ENCODE peak calls at places on chromosomes 12 and 14, in six cellular contexts. H, C, U, T, O and E are unnamed samples.

GRCh38 chr14:94548999-94549985 is 11.9 kb upstream of the SERPINA4 start:
- DNase-seq in H (peak; percentile 61), C (peak; percentile 39), U (peak; percentile 38), T (peak; percentile 68), O (no peak), E (peak; percentile 78)

GRCh38 chr12:24270965-24271364 is 321.5 kb upstream of the SOX5 start:
- DNase-seq in H (no peak), C (no peak), U (no peak), T (no peak), O (no peak), E (no peak)

GRCh38 chr14:43640718-43641267 is 866.3 kb downstream of the FSCB start:
- DNase-seq in H (no peak), C (no peak), U (no peak), T (no peak), O (no peak), E (no peak)

GRCh38 chr14:53330441-53330840 is 177.3 kb upstream of the DDHD1 start:
- DNase-seq in H (no peak), C (no peak), U (no peak), T (no peak), O (no peak), E (no peak)

GRCh38 chr12:18546399-18546798 is 191.4 kb downstream of the PLCZ1 start:
- DNase-seq in H (no peak), C (no peak), U (no peak), T (no peak), O (no peak), E (no peak)

GRCh38 chr14:77864580-77864979 is 64.7 kb downstream of the ADCK1 start:
- DNase-seq in H (no peak), C (no peak), U (no peak), T (no peak), O (no peak), E (no peak)

GRCh38 chr14:91866061-91866460 is 1.3 kb downstream of the TC2N start:
- DNase-seq in H (no peak), C (no peak), U (no peak), T (no peak), O (peak; percentile 39), E (no peak)

GRCh38 chr12:65505321-65506121 is 227.0 kb downstream of the MSRB3 start:
- DNase-seq in H (no peak), C (no peak), U (no peak), T (no peak), O (no peak), E (no peak)

GRCh38 chr14:92680781-92681650 is 67.4 kb downstream of the LGMN start:
- DNase-seq in H (peak; percentile 79), C (peak; percentile 82), U (peak; percentile 71), T (peak; percentile 63), O (peak; percentile 40), E (no peak)

GRCh38 chr12:92503977-92504966 is 198.5 kb upstream of the PLEKHG7 start:
- DNase-seq in H (no peak), C (peak; percentile 65), U (no peak), T (no peak), O (no peak), E (peak; percentile 63)

GRCh38 chr14:83463500-83464098 is 1929.9 kb upstream of the SEL1L start:
- DNase-seq in H (peak; percentile 36), C (peak; percentile 26), U (peak; percentile 46), T (peak; percentile 12), O (no peak), E (no peak)

DNA sequence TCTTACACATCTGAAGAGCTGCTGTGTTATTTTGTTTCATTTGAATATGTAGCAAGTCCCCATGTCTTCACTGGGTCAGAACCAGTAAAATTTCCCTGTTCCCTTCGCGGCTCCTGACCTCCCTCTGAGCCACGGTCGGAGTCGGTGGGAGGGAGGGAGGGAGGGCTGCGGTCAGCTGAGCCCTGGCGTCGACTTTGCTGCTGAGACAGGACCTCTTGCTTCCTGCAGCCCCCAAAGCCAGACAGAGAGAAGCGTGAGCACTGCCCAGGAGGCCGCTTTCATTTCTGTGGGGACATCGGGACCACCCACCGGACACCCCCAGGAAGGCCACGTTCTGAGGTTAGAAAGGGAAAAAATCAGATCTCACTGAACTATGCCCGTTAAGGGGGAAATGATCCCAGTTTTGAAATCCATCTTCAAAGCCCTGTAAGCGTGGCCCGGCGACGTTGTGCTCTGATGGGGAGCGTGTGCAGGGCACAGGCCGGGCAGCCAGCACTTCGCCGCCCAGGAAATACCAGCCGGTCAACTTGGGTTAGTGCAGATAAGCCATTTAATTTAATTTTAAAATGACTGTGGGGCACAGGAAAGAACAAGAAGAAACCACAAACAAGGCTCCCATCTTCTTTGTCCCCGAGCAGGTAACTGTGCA is 42.1 kb downstream of the NOC4L start:
- DNase-seq in H (no peak), C (no peak), U (no peak), T (no peak), O (no peak), E (no peak)
- H3K4me1 ChIP-seq in H (no peaks in the 10 kb centered on the region), C (peaks cover 15% of the 10 kb centered on the region), U (peaks cover 8% of the 10 kb centered on the region), T (peaks cover 26% of the 10 kb centered on the region), O (no peaks in the 10 kb centered on the region), E (no peaks in the 10 kb centered on the region)

DNA sequence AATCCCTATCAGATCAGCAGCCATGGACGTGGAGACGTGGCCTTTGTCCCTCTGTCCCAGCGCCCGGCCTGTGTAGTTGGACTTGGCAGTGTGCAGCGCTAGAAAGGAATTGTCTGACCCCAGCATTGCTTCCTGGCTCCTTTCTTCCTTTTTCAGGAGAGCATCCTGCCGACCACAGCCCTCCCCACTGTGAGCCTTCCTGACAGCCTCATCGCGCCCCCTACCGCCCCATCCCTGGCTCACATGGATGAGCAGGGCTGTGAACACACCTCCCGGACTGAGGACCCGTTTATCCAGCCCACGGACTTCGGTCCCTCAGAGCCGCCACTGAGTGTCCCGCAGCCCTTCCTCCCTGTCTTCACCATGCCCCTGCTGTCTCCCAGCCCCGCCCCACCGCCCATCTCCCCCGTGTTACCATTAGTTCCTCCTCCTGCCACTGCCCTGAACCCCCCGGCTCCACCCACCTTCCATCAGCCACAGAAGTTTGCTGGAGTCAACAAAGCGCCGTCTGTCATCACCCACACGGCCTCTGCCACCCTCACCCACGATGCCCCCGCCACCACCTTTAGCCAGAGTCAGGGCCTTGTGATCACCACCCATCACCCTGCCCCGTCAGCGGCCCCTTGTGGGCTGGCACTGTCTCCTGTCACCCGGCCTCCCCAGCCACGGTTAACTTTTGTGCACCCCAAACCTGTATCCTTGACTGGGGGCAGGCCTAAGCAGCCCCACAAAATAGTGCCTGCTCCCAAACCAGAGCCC is 40.6 kb downstream of the IL31 start:
- DNase-seq in H (no peak), C (no peak), U (peak; percentile 36), T (no peak), O (no peak), E (no peak)
- TF ChIP-seq CTCF in H (no peak), C (no peak), U (peak; percentile 31), T (no peak), O (no peak), E (no peak)

GRCh38 chr14:73743431-73743931 is 29.3 kb upstream of the PNMA1 start:
- DNase-seq in H (peak; percentile 60), C (peak; percentile 77), U (peak; percentile 67), T (peak; percentile 86), O (no peak), E (no peak)
- H3K4me3 ChIP-seq in H (no peak overlapping the region), C (no peak overlapping the region), U (no peak overlapping the region), T (peak overlapping the region; percentile 37), O (no peak overlapping the region), E (no peak overlapping the region)

GRCh38 chr14:104974665-104975390 is 3.3 kb downstream of the AHNAK2 start:
- DNase-seq in H (no peak), C (no peak), U (no peak), T (no peak), O (no peak), E (no peak)
- H3K4me1 ChIP-seq in H (peaks cover 5% of the 10 kb centered on the region), C (peaks cover 80% of the 10 kb centered on the region), U (peaks cover 49% of the 10 kb centered on the region), T (no peaks in the 10 kb centered on the region), O (peaks cover 15% of the 10 kb centered on the region), E (peaks cover 92% of the 10 kb centered on the region)

GRCh38 chr14:21066882-21067502 is 3.1 kb upstream of the ARHGEF40 start:
- DNase-seq in H (no peak), C (no peak), U (no peak), T (no peak), O (no peak), E (no peak)
- TF ChIP-seq CTCF in H (no peak), C (no peak), U (peak; percentile 5), T (peak; percentile 54), O (no peak), E (no peak)